ENCODE peak calls at places on chromosomes 2 and 18, in six cellular contexts. T is cardiac fibroblast, C is LNCaP clone FGC, V is GM23338, P is AG09309, B is prostate gland. L is an unnamed sample.
A peak's percentile ranks its signal among the peaks of the same experiment; 100 is the strongest.

GRCh38 chr2:169767243-169767888 is 31.3 kb upstream of the SSB start:
- DNase-seq in V (peak; percentile 87), B (peak; percentile 69), T (peak; percentile 74), C (peak; percentile 22), P (no peak), L (peak; percentile 70)

GRCh38 chr2:224910535-224910934 is 131.7 kb downstream of the DOCK10 start:
- DNase-seq in B (no peak), V (no peak), P (no peak), T (no peak), C (no peak), L (no peak)

GRCh38 chr2:67917332-67918054 is 145.3 kb downstream of the C1D start:
- DNase-seq in T (peak; percentile 97), P (peak; percentile 99), B (no peak), C (no peak), V (no peak), L (no peak)

GRCh38 chr2:119871725-119872124 is 112.0 kb downstream of the PTPN4 start:
- DNase-seq in V (no peak), B (no peak), P (no peak), C (no peak), T (no peak), L (no peak)

GRCh38 chr18:23307567-23308295 is 145.4 kb upstream of the RIOK3 start:
- DNase-seq in T (peak; percentile 86), P (no peak), C (no peak), B (no peak), V (no peak), L (no peak)

GRCh38 chr2:43044093-43044614 is 182.3 kb downstream of the ZFP36L2 start:
- DNase-seq in V (no peak), B (no peak), C (no peak), P (no peak), T (no peak), L (no peak)

GRCh38 chr2:196703660-196704209 is 64.2 kb downstream of the CCDC150 start:
- DNase-seq in T (peak; percentile 41), V (no peak), C (no peak), B (no peak), P (no peak), L (no peak)

GRCh38 chr2:237180225-237180624 is 94.5 kb downstream of the COPS8 start:
- DNase-seq in T (peak; percentile 41), V (no peak), P (no peak), B (no peak), C (no peak), L (no peak)

GRCh38 chr18:58529714-58530354 is 99.1 kb downstream of the ALPK2 start:
- DNase-seq in V (peak; percentile 88), C (no peak), P (peak; percentile 16), B (peak; percentile 63), T (peak; percentile 75), L (no peak)

GRCh38 chr2:9779572-9780264 is 63.6 kb upstream of the TAF1B start:
- DNase-seq in B (no peak), P (no peak), C (no peak), V (no peak), T (no peak), L (no peak)

GRCh38 chr2:196274387-196274809 is 103.0 kb upstream of the STK17B start:
- DNase-seq in V (no peak), B (peak; percentile 18), C (no peak), T (peak; percentile 71), P (no peak), L (no peak)

GRCh38 chr2:68248806-68249205 is 3.5 kb downstream of the PPP3R1 start:
- DNase-seq in B (no peak), T (no peak), P (no peak), V (no peak), C (no peak), L (no peak)

GRCh38 chr2:23402205-23402740 is 17.3 kb downstream of the KLHL29 start:
- DNase-seq in V (no peak), C (no peak), P (no peak), B (no peak), T (no peak), L (no peak)

GRCh38 chr2:129112181-129112580 is 793.5 kb upstream of the HS6ST1 start:
- DNase-seq in C (no peak), P (no peak), V (no peak), T (no peak), B (no peak), L (no peak)

GRCh38 chr2:5465859-5466258 is 226.3 kb upstream of the SOX11 start:
- DNase-seq in T (no peak), B (no peak), C (no peak), V (no peak), P (no peak), L (no peak)

GRCh38 chr2:96960956-96961350 is 25.4 kb downstream of the FAM178B start:
- DNase-seq in P (no peak), C (no peak), V (no peak), T (no peak), B (no peak), L (no peak)

GRCh38 chr2:44549099-44549471 is 187.3 kb downstream of the CAMKMT start:
- DNase-seq in C (no peak), B (no peak), P (peak; percentile 69), T (peak; percentile 91), V (no peak), L (no peak)

GRCh38 chr18:13218376-13219011 is at the start of gene LDLRAD4:
- DNase-seq in V (peak; percentile 69), C (no peak), P (no peak), B (peak; percentile 42), T (peak; percentile 2), L (no peak)

GRCh38 chr2:41967426-41968181 is 80.2 kb upstream of the PKDCC start:
- DNase-seq in B (no peak), P (no peak), C (no peak), V (no peak), T (no peak), L (peak; percentile 73)

GRCh38 chr2:241302759-241303651 is 12.5 kb downstream of the HDLBP start:
- DNase-seq in P (no peak), B (no peak), T (no peak), V (no peak), C (no peak), L (no peak)

DNA sequence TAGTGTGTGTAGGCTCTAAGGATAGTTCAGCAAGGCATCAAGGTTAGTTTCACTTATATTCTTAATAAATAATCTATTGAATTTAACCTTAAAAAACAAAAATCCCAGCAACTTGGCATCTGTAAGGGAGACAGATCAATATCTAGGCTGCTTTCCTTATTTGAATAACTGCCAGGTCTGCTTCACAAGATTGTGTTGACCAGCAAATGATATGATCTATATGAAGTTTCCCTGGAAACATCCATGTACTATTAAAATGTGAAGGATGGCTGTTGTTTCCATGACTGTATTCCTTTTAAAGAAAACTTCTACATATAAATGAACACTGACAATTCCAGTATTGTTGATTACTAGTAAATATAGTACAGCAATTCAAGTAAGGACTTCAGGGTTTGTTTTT is 109.4 kb downstream of the SPTBN1 start:
- DNase-seq in B (no peak), V (no peak), C (peak; percentile 25), P (no peak), T (no peak), L (no peak)
- H3K4me3 ChIP-seq in B (no peak overlapping the region), V (no peak overlapping the region), C (no peak overlapping the region), P (no peak overlapping the region), T (no peak overlapping the region), L (no peak overlapping the region)

DNA sequence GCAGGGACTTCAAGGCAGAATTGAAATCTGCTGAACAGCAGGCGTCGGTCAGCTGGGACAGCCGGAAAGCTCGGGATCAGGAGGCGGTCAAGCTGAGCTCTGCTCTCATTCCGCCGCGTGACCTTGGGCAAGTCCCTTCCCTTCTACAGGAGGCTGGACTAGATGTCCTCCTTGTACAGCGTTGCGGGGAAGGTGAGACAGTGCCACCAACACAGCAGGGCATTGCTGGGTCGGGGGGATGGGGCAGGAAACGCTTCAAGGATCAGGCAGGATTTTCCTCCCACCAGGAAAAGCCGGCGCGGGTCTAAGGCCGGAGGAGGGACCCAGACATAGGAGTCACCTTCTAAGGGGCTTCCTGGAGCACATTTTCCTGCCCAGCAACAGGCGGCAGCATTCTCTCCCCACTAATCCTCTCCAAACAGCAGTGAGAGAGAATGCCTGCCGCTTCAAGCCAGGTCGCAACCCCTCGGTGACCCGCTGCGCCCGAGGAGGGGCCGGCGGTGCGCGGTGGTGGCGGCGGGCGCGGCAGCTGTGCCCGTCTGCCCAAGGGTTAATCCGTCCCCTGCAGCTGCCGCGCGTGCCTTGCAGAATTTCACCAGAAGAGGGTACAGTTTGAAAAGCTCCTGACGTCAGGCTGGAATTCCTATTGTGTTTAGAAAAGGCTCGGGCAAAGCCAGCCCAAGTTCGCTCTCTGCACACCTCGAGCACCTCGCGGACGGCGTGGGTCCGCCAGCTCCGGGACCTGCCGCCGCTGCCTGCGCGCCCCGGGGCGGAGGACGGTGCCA is at the start of gene KCNF1:
- DNase-seq in P (no peak), T (peak; percentile 60), V (peak; percentile 74), B (no peak), C (no peak), L (no peak)
- H3K4me3 ChIP-seq in P (no peak within 1 kb of the TSS), T (no peak within 1 kb of the TSS), V (peak within 1 kb of the TSS; percentile 71), B (peak within 1 kb of the TSS; percentile 25), C (peak within 1 kb of the TSS; percentile 13), L (peak within 1 kb of the TSS; percentile 24)

DNA sequence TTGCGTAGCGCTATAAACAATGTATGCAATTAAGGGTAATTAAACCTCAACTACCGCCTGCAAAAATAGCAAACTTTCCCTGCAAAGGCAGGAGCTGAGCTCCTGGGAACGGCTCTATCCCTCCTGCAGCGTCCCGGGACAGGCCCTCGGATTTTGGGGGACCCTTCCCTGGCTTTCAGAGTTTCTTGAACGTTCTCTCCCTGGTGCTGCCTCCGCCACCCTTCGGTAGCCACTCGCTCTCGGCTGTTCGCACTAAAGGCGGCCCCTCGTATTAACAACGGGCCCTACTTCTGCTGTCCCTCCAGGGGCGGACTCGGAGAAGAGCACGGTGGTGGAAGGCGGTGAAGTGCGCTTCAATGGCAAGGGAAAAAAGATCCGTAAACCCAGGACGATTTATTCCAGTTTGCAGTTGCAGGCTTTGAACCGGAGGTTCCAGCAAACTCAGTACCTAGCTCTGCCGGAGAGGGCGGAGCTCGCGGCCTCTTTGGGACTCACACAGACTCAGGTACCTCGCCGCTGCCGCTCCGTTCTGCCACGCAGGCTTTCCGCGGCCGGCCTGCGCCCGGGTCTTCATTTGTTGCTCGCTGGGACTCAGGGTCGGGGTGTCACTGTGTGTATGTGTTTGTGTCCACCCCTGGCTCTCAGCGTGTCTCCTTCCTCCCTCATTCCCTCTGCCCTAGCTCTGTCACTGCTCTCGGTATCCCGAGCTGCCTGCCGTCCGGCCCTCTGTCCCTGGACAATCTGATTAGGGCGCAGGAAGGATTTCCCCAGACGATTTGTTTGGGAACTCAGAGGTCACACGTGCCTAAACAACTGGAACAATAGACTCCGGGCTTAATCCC is 1.3 kb downstream of the DLX1 start:
- DNase-seq in P (no peak), V (peak; percentile 85), T (no peak), C (no peak), B (no peak), L (no peak)
- H3K4me3 ChIP-seq in P (peak overlapping the region; percentile 72), V (peak overlapping the region; percentile 65), T (no peak overlapping the region), C (peak overlapping the region; percentile 58), B (no peak overlapping the region), L (peak overlapping the region; percentile 72)

GRCh38 chr2:24412812-24413211 is 52.5 kb upstream of the ITSN2 start:
- DNase-seq in B (no peak), P (no peak), V (no peak), C (no peak), T (no peak), L (no peak)

GRCh38 chr2:24409700-24410556 is 49.6 kb upstream of the ITSN2 start:
- DNase-seq in T (peak; percentile 84), C (peak; percentile 39), B (peak; percentile 39), P (peak; percentile 28), V (peak; percentile 87), L (peak; percentile 67)

GRCh38 chr2:24409166-24409565 is 48.8 kb upstream of the ITSN2 start:
- DNase-seq in B (no peak), P (no peak), C (no peak), V (no peak), T (no peak), L (no peak)

GRCh38 chr2:24411488-24412146 is 51.3 kb upstream of the ITSN2 start:
- DNase-seq in P (no peak), B (no peak), C (no peak), V (peak; percentile 41), T (no peak), L (no peak)

GRCh38 chr2:24410976-24411375 is 50.6 kb upstream of the ITSN2 start:
- DNase-seq in C (no peak), V (no peak), B (no peak), P (no peak), T (no peak), L (no peak)
- H3K4me3 ChIP-seq in C (no peak overlapping the region), V (no peak overlapping the region), B (no peak overlapping the region), P (no peak overlapping the region), T (no peak overlapping the region), L (no peak overlapping the region)